ENCODE peak calls at places on chromosomes 6 and 20, in seven cellular contexts. J is adipocyte, G is tibial nerve, T is colonic mucosa, P is A673, B is left lung, E is suprapubic skin. C is an unnamed sample. For H3K9me3, the result is how much of the 10 kb centered on the place peaks cover.

GRCh38 chr6:33585403-33586107 is 5.5 kb upstream of the BAK1 start:
- DNase-seq in J (peak), G (peak), T (peak), P (peak), B (peak), E (peak), C (peak)

GRCh38 chr20:53760025-53760441 is 166.4 kb upstream of the ZNF217 start:
- DNase-seq in J (no peak), G (no peak), T (no peak), P (no peak), B (no peak), E (no peak), C (no peak)

GRCh38 chr6:152124432-152125074 is 317.1 kb downstream of the ESR1 start:
- DNase-seq in J (peak), G (no peak), T (no peak), P (peak), B (no peak), E (no peak), C (no peak)

GRCh38 chr20:549720-550496 is 6.3 kb upstream of the CSNK2A1 start:
- DNase-seq in J (no peak), G (no peak), T (no peak), P (no peak), B (no peak), E (no peak), C (no peak)

GRCh38 chr20:45370571-45371204 is 7.4 kb downstream of the TP53TG5 start:
- DNase-seq in J (no peak), G (no peak), T (no peak), P (no peak), B (no peak), E (no peak), C (no peak)

GRCh38 chr6:147765541-147765940 is 257.1 kb downstream of the SAMD5 start:
- DNase-seq in J (no peak), G (no peak), T (no peak), P (no peak), B (no peak), E (no peak), C (no peak)

GRCh38 chr6:41675176-41675767 is 37.0 kb downstream of the MDFI start:
- DNase-seq in J (no peak), G (no peak), T (no peak), P (no peak), B (peak), E (no peak), C (no peak)

GRCh38 chr6:115271001-115271400 is 789.7 kb downstream of the FRK start:
- DNase-seq in J (no peak), G (no peak), T (no peak), P (no peak), B (no peak), E (no peak), C (no peak)

GRCh38 chr6:55260181-55260580 is 67.1 kb upstream of the GFRAL start:
- DNase-seq in J (no peak), G (no peak), T (no peak), P (no peak), B (no peak), E (no peak), C (no peak)

GRCh38 chr6:9977451-9977850 is 437.4 kb downstream of the TFAP2A start:
- DNase-seq in J (no peak), G (no peak), T (no peak), P (no peak), B (no peak), E (no peak), C (no peak)

GRCh38 chr6:42406296-42407280 is 45.1 kb downstream of the TRERF1 start:
- DNase-seq in J (peak), G (no peak), T (no peak), P (peak), B (no peak), E (no peak), C (no peak)

GRCh38 chr20:13458860-13459451 is 179.8 kb downstream of the TASP1 start:
- DNase-seq in J (peak), G (peak), T (peak), P (peak), B (no peak), E (no peak), C (no peak)

GRCh38 chr6:123808556-123808955 is 4.9 kb downstream of the NKAIN2 start:
- DNase-seq in J (no peak), G (no peak), T (no peak), P (no peak), B (no peak), E (no peak), C (no peak)
- H3K9me3 ChIP-seq in J (under half), G (under half), T (under half), P (under half), B (under half), E (under half), C (under half)

DNA sequence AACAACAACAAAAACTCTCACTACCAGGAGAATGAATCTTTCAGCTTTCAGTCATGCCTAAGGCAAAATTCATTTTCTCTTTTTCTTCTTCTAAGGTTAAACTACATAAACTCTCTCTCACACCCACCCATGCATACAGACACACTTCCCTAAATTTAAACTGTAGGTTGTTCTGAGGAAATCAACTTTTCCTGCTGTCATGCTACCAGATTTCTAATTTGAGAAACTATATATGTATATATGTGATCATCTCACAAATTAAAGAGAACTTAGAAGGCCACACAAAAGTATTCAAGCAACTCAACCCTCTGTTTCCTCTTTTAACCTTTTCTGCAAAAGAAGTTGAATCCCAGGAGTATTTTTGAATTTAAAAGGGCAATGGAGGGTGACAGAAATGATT is 532.5 kb downstream of the KIF16B start:
- DNase-seq in J (no peak), G (no peak), T (no peak), P (no peak), B (no peak), E (no peak), C (no peak)
- H3K9me3 ChIP-seq in J (under half), G (under half), T (under half), P (under half), B (under half), E (under half), C (under half)

GRCh38 chr20:31475472-31476312 is 604 bp downstream of the REM1 start:
- DNase-seq in J (no peak), G (no peak), T (no peak), P (no peak), B (no peak), E (peak), C (no peak)
- H3K9me3 ChIP-seq in J (under half), G (under half), T (under half), P (under half), B (under half), E (under half), C (under half)

GRCh38 chr6:164523060-164523459 is 786.3 kb downstream of the C6orf118 start:
- DNase-seq in J (no peak), G (no peak), T (no peak), P (no peak), B (no peak), E (no peak), C (no peak)
- H3K9me3 ChIP-seq in J (under half), G (under half), T (under half), P (under half), B (under half), E (under half), C (under half)

GRCh38 chr6:153705429-153705828 is 333.6 kb upstream of the OPRM1 start:
- DNase-seq in J (no peak), G (no peak), T (no peak), P (no peak), B (no peak), E (no peak), C (no peak)

GRCh38 chr6:153698637-153699036 is 340.4 kb upstream of the OPRM1 start:
- DNase-seq in J (no peak), G (no peak), T (no peak), P (no peak), B (no peak), E (no peak), C (no peak)

GRCh38 chr6:153698001-153698400 is 341.0 kb upstream of the OPRM1 start:
- DNase-seq in J (no peak), G (no peak), T (no peak), P (no peak), B (no peak), E (no peak), C (no peak)

DNA sequence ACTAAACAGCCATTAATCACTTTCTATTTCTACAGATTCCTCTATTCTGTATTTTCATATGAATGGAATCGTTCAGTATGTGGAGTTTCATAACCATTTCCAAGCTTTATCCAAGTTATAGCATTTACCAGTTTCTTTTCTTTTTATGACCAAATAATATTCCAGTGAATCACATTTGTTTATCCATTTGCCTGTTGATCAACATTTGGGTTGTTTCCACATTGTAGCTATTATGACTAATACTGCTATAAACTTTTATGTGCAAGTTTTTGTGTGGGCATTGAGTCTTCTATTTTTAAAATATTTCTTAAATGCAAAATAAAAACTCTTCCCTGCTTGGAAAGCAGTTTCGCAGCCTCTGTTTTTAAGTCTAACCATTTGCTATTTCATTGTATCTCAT is 336.4 kb upstream of the OPRM1 start:
- DNase-seq in J (no peak), G (no peak), T (no peak), P (no peak), B (no peak), E (no peak), C (no peak)
- H3K9me3 ChIP-seq in J (under half), G (under half), T (under half), P (under half), B (under half), E (under half), C (under half)

GRCh38 chr6:169957351-169957963 is 206.0 kb downstream of the ERMARD start:
- DNase-seq in J (no peak), G (no peak), T (peak), P (no peak), B (no peak), E (peak), C (no peak)
- H3K9me3 ChIP-seq in J (under half), G (under half), T (under half), P (under half), B (under half), E (under half), C (under half)

DNA sequence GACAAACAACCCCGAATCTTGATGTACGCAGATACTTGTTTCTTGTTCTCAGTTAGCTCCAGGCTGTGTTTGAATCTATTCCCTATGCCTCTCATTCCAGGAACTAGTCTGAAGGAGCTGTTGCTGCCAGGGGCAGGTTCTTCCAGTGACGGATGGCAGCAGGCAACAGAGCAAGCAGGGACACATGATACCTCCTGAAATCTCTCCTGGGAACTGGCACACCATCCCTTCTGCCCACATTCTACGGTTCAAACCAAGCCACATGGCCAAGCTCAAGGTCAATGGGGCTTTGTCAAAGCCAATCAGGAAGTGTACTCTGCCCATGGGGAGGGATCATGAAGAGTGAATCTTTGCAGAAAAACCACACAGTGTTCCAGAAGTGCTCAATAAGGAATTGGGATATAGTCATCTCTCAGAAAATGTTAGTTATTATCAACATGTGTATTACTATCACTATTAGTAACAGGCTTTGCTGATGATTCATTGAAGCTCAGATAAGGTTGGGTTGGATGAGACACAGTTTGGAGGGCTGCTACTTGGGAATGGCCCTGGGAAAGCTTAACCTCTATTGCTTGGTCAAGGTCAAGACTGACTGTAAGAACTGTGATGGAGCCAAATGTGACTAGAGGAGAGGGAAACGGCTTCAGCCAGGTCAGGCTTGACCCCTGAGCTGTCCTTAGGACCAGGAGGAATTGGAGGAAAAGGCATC is 454.9 kb downstream of the PTPRT start:
- DNase-seq in J (no peak), G (no peak), T (no peak), P (no peak), B (no peak), E (no peak), C (no peak)
- H3K9me3 ChIP-seq in J (under half), G (under half), T (under half), P (under half), B (under half), E (under half), C (under half)